ENCODE peak calls at places on chromosomes 3 and 15, in six cellular contexts. One of them, this sample, is unnamed.

GRCh38 chr3:72380193-72380592 is 468.1 kb downstream of the SHQ1 start:
- DNase-seq in neuronal stem cell: no peak
- DNase-seq in astrocyte: peak; percentile 30
- DNase-seq in upper lobe of right lung: no peak
- DNase-seq in adrenal gland: peak; percentile 8
- DNase-seq in GM23248: peak; percentile 82
- DNase-seq in this sample: no peak

GRCh38 chr15:73979636-73980035 is 12.5 kb downstream of the STOML1 start:
- DNase-seq in neuronal stem cell: no peak
- DNase-seq in astrocyte: no peak
- DNase-seq in upper lobe of right lung: no peak
- DNase-seq in adrenal gland: no peak
- DNase-seq in GM23248: no peak
- DNase-seq in this sample: no peak

GRCh38 chr15:73800662-73801345 is 47.7 kb upstream of the INSYN1 start:
- DNase-seq in neuronal stem cell: no peak
- DNase-seq in astrocyte: peak; percentile 93
- DNase-seq in upper lobe of right lung: no peak
- DNase-seq in adrenal gland: peak; percentile 24
- DNase-seq in GM23248: peak; percentile 95
- DNase-seq in this sample: peak; percentile 59

GRCh38 chr3:7875858-7876442 is 625.7 kb upstream of the LMCD1 start:
- DNase-seq in neuronal stem cell: no peak
- DNase-seq in astrocyte: peak; percentile 95
- DNase-seq in upper lobe of right lung: no peak
- DNase-seq in adrenal gland: peak; percentile 26
- DNase-seq in GM23248: no peak
- DNase-seq in this sample: no peak

GRCh38 chr3:33060609-33061337 is 36.2 kb downstream of the GLB1 start:
- DNase-seq in neuronal stem cell: no peak
- DNase-seq in astrocyte: no peak
- DNase-seq in upper lobe of right lung: no peak
- DNase-seq in adrenal gland: peak; percentile 8
- DNase-seq in GM23248: no peak
- DNase-seq in this sample: no peak

GRCh38 chr3:97823081-97823480 is 1.3 kb downstream of the CRYBG3 start:
- DNase-seq in neuronal stem cell: no peak
- DNase-seq in astrocyte: no peak
- DNase-seq in upper lobe of right lung: no peak
- DNase-seq in adrenal gland: no peak
- DNase-seq in GM23248: peak; percentile 40
- DNase-seq in this sample: no peak

GRCh38 chr15:31326729-31327673 is at the start of gene KLF13:
- DNase-seq in neuronal stem cell: no peak
- DNase-seq in astrocyte: no peak
- DNase-seq in upper lobe of right lung: peak; percentile 90
- DNase-seq in adrenal gland: peak; percentile 68
- DNase-seq in GM23248: peak; percentile 90
- DNase-seq in this sample: no peak

GRCh38 chr3:46662771-46663551 is 30.5 kb downstream of the ALS2CL start:
- DNase-seq in neuronal stem cell: no peak
- DNase-seq in astrocyte: peak; percentile 36
- DNase-seq in upper lobe of right lung: no peak
- DNase-seq in adrenal gland: peak; percentile 51
- DNase-seq in GM23248: peak; percentile 81
- DNase-seq in this sample: no peak

GRCh38 chr3:154217663-154218062 is 96.5 kb downstream of the ARHGEF26 start:
- DNase-seq in neuronal stem cell: peak; percentile 30
- DNase-seq in astrocyte: no peak
- DNase-seq in upper lobe of right lung: no peak
- DNase-seq in adrenal gland: no peak
- DNase-seq in GM23248: no peak
- DNase-seq in this sample: no peak

GRCh38 chr3:139472380-139473010 is 3.8 kb downstream of the RBP2 start:
- DNase-seq in neuronal stem cell: no peak
- DNase-seq in astrocyte: no peak
- DNase-seq in upper lobe of right lung: no peak
- DNase-seq in adrenal gland: peak; percentile 60
- DNase-seq in GM23248: peak; percentile 3
- DNase-seq in this sample: no peak

GRCh38 chr3:184168363-184169120 is 6.1 kb upstream of the AP2M1 start:
- DNase-seq in neuronal stem cell: no peak
- DNase-seq in astrocyte: peak; percentile 85
- DNase-seq in upper lobe of right lung: no peak
- DNase-seq in adrenal gland: no peak
- DNase-seq in GM23248: peak; percentile 90
- DNase-seq in this sample: no peak

GRCh38 chr15:72205273-72205672 is 7.7 kb upstream of the GRAMD2A start:
- DNase-seq in neuronal stem cell: no peak
- DNase-seq in astrocyte: no peak
- DNase-seq in upper lobe of right lung: no peak
- DNase-seq in adrenal gland: no peak
- DNase-seq in GM23248: no peak
- DNase-seq in this sample: no peak

GRCh38 chr3:61701019-61701418 is 139.6 kb downstream of the PTPRG start:
- DNase-seq in neuronal stem cell: no peak
- DNase-seq in astrocyte: no peak
- DNase-seq in upper lobe of right lung: no peak
- DNase-seq in adrenal gland: no peak
- DNase-seq in GM23248: no peak
- DNase-seq in this sample: no peak

GRCh38 chr3:39288300-39288808 is 8.5 kb upstream of the CX3CR1 start:
- DNase-seq in neuronal stem cell: peak; percentile 76
- DNase-seq in astrocyte: peak; percentile 73
- DNase-seq in upper lobe of right lung: peak; percentile 84
- DNase-seq in adrenal gland: peak; percentile 81
- DNase-seq in GM23248: peak; percentile 80
- DNase-seq in this sample: peak; percentile 46

GRCh38 chr3:86969500-86970189 is 21.3 kb downstream of the VGLL3 start:
- DNase-seq in neuronal stem cell: no peak
- DNase-seq in astrocyte: no peak
- DNase-seq in upper lobe of right lung: no peak
- DNase-seq in adrenal gland: peak; percentile 41
- DNase-seq in GM23248: peak; percentile 74
- DNase-seq in this sample: no peak

GRCh38 chr3:180633722-180634121 is 31.8 kb downstream of the TTC14 start:
- DNase-seq in neuronal stem cell: no peak
- DNase-seq in astrocyte: no peak
- DNase-seq in upper lobe of right lung: no peak
- DNase-seq in adrenal gland: no peak
- DNase-seq in GM23248: no peak
- DNase-seq in this sample: no peak

GRCh38 chr15:71647479-71647792 is 162.9 kb upstream of the NR2E3 start:
- DNase-seq in neuronal stem cell: no peak
- DNase-seq in astrocyte: no peak
- DNase-seq in upper lobe of right lung: no peak
- DNase-seq in adrenal gland: peak; percentile 22
- DNase-seq in GM23248: peak; percentile 55
- DNase-seq in this sample: no peak

GRCh38 chr15:39135989-39136388 is 444.9 kb upstream of the THBS1 start:
- DNase-seq in neuronal stem cell: no peak
- DNase-seq in astrocyte: peak; percentile 95
- DNase-seq in upper lobe of right lung: no peak
- DNase-seq in adrenal gland: no peak
- DNase-seq in GM23248: peak; percentile 94
- DNase-seq in this sample: peak; percentile 77

GRCh38 chr3:4656059-4656458 is 162.9 kb downstream of the ITPR1 start:
- DNase-seq in neuronal stem cell: peak; percentile 76
- DNase-seq in astrocyte: peak; percentile 60
- DNase-seq in upper lobe of right lung: peak; percentile 67
- DNase-seq in adrenal gland: peak; percentile 61
- DNase-seq in GM23248: peak; percentile 89
- DNase-seq in this sample: peak; percentile 44

GRCh38 chr3:63851287-63851686 is 12.3 kb downstream of the THOC7 start:
- DNase-seq in neuronal stem cell: no peak
- DNase-seq in astrocyte: no peak
- DNase-seq in upper lobe of right lung: no peak
- DNase-seq in adrenal gland: no peak
- DNase-seq in GM23248: no peak
- DNase-seq in this sample: no peak

GRCh38 chr3:118543823-118544222 is 490.8 kb downstream of the IGSF11 start:
- DNase-seq in neuronal stem cell: no peak
- DNase-seq in astrocyte: no peak
- DNase-seq in upper lobe of right lung: no peak
- DNase-seq in adrenal gland: no peak
- DNase-seq in GM23248: no peak
- DNase-seq in this sample: no peak
- H3K27ac ChIP-seq in neuronal stem cell: no peak overlapping the region
- H3K27ac ChIP-seq in astrocyte: no peak overlapping the region
- H3K27ac ChIP-seq in upper lobe of right lung: no peak overlapping the region
- H3K27ac ChIP-seq in adrenal gland: no peak overlapping the region
- H3K27ac ChIP-seq in GM23248: no peak overlapping the region
- H3K27ac ChIP-seq in this sample: no peak overlapping the region

GRCh38 chr3:174439621-174440349 is 419.3 kb upstream of the NAALADL2 start:
- DNase-seq in neuronal stem cell: no peak
- DNase-seq in astrocyte: peak; percentile 99
- DNase-seq in upper lobe of right lung: no peak
- DNase-seq in adrenal gland: peak; percentile 5
- DNase-seq in GM23248: peak; percentile 97
- DNase-seq in this sample: peak; percentile 98

GRCh38 chr3:174440741-174441587 is 418.2 kb upstream of the NAALADL2 start:
- DNase-seq in neuronal stem cell: peak; percentile 85
- DNase-seq in astrocyte: peak; percentile 85
- DNase-seq in upper lobe of right lung: peak; percentile 92
- DNase-seq in adrenal gland: peak; percentile 83
- DNase-seq in GM23248: peak; percentile 98
- DNase-seq in this sample: peak; percentile 79

GRCh38 chr3:174440350-174440716 is 418.8 kb upstream of the NAALADL2 start:
- DNase-seq in neuronal stem cell: no peak
- DNase-seq in astrocyte: peak; percentile 67
- DNase-seq in upper lobe of right lung: no peak
- DNase-seq in adrenal gland: peak; percentile 7
- DNase-seq in GM23248: peak; percentile 83
- DNase-seq in this sample: no peak

GRCh38 chr3:174436367-174436766 is 422.8 kb upstream of the NAALADL2 start:
- DNase-seq in neuronal stem cell: no peak
- DNase-seq in astrocyte: no peak
- DNase-seq in upper lobe of right lung: no peak
- DNase-seq in adrenal gland: no peak
- DNase-seq in GM23248: no peak
- DNase-seq in this sample: no peak

DNA sequence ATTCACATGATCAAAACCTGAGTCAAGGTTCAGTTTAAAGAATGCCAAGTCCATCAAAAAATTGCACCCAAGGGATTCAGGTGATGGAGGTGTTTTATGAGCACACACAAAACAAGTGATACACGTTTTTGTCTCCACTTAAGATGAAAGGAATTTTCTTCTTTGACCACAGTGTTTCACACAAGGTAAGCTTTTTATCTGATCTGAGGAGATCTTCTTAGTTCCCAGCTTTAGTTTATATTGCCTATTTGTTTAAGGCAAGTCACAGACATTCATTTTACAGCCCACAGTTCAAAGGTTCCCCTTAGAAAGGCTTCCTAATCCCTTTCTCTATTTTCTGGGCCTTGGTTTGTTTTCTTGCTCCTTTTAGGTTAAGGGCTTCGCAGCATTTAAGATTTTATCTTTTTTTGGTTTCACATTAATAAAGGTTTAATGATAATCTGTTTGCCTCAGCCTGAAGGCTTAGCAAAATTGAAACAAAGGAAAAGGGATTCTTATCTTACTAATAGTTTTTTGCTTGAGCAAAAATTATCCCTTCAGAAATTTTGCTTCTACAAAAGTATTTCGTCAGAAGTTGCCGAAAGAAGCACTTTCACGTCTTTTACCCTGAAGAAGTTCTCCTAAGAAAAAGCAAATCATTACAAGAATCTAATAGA is 420.5 kb upstream of the NAALADL2 start:
- DNase-seq in neuronal stem cell: no peak
- DNase-seq in astrocyte: no peak
- DNase-seq in upper lobe of right lung: no peak
- DNase-seq in adrenal gland: no peak
- DNase-seq in GM23248: peak; percentile 32
- DNase-seq in this sample: no peak
- H3K4me3 ChIP-seq in neuronal stem cell: no peak overlapping the region
- H3K4me3 ChIP-seq in astrocyte: peak overlapping the region; percentile 92
- H3K4me3 ChIP-seq in upper lobe of right lung: no peak overlapping the region
- H3K4me3 ChIP-seq in adrenal gland: no peak overlapping the region
- H3K4me3 ChIP-seq in GM23248: peak overlapping the region; percentile 89
- H3K4me3 ChIP-seq in this sample: peak overlapping the region; percentile 39

GRCh38 chr15:20357139-20358065 is 184.2 kb downstream of the GOLGA6L6 start:
- DNase-seq in neuronal stem cell: no peak
- DNase-seq in astrocyte: no peak
- DNase-seq in upper lobe of right lung: peak; percentile 76
- DNase-seq in adrenal gland: no peak
- DNase-seq in GM23248: no peak
- DNase-seq in this sample: no peak

GRCh38 chr15:20355256-20355868 is 186.2 kb downstream of the GOLGA6L6 start:
- DNase-seq in neuronal stem cell: no peak
- DNase-seq in astrocyte: no peak
- DNase-seq in upper lobe of right lung: peak; percentile 69
- DNase-seq in adrenal gland: no peak
- DNase-seq in GM23248: no peak
- DNase-seq in this sample: no peak

GRCh38 chr15:20358781-20359414 is 182.7 kb downstream of the GOLGA6L6 start:
- DNase-seq in neuronal stem cell: no peak
- DNase-seq in astrocyte: no peak
- DNase-seq in upper lobe of right lung: no peak
- DNase-seq in adrenal gland: no peak
- DNase-seq in GM23248: no peak
- DNase-seq in this sample: no peak

GRCh38 chr15:20358066-20358780 is 183.4 kb downstream of the GOLGA6L6 start:
- DNase-seq in neuronal stem cell: no peak
- DNase-seq in astrocyte: no peak
- DNase-seq in upper lobe of right lung: peak; percentile 77
- DNase-seq in adrenal gland: no peak
- DNase-seq in GM23248: no peak
- DNase-seq in this sample: no peak

DNA sequence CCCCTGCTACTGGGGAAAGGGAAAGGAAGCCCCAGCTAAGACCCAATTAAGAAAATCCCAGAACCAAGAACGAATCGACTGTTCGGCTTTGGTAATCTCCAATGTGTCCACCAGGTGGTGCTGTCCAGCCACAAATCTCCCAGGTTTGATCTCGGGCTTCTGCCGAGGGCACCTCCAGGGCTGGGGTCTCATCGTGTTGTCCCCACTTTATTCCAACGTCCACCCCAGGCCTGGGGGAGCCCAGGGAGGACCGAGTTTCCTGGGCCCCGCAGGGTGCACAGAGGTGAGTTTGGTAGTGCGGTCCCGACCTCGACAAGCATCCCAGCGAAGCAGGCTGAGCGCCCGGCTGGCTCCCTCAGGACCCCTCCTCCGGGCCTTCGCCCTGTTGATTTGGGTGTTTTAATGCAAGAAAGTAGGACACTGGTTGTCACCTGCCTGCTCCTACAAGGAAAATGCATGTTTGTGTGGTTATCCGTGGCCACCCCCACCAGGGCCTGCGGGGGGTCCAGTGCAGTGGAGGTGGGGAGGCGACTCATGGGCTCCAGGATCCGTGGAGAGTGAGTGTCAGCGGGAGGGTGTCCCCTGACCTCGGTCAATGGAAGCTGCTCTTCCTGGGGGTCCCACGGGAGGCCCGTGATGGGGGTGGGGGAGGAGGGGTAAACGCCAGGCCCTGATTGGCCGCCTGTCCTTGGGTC is 185.0 kb downstream of the GOLGA6L6 start:
- DNase-seq in neuronal stem cell: peak; percentile 35
- DNase-seq in astrocyte: no peak
- DNase-seq in upper lobe of right lung: peak; percentile 79
- DNase-seq in adrenal gland: peak; percentile 53
- DNase-seq in GM23248: peak; percentile 50
- DNase-seq in this sample: no peak
- H3K9me3 ChIP-seq in neuronal stem cell: peaks cover 20% of the 10 kb centered on the region
- H3K9me3 ChIP-seq in astrocyte: peaks cover 60% of the 10 kb centered on the region
- H3K9me3 ChIP-seq in upper lobe of right lung: no peaks in the 10 kb centered on the region
- H3K9me3 ChIP-seq in adrenal gland: no peaks in the 10 kb centered on the region
- H3K9me3 ChIP-seq in GM23248: no peaks in the 10 kb centered on the region
- H3K9me3 ChIP-seq in this sample: peaks cover 72% of the 10 kb centered on the region

GRCh38 chr3:19232566-19232965 is 84.3 kb downstream of the KCNH8 start:
- DNase-seq in neuronal stem cell: no peak
- DNase-seq in astrocyte: no peak
- DNase-seq in upper lobe of right lung: no peak
- DNase-seq in adrenal gland: no peak
- DNase-seq in GM23248: no peak
- DNase-seq in this sample: no peak
- H3K27ac ChIP-seq in neuronal stem cell: no peak overlapping the region
- H3K27ac ChIP-seq in astrocyte: no peak overlapping the region
- H3K27ac ChIP-seq in upper lobe of right lung: no peak overlapping the region
- H3K27ac ChIP-seq in adrenal gland: no peak overlapping the region
- H3K27ac ChIP-seq in GM23248: no peak overlapping the region
- H3K27ac ChIP-seq in this sample: no peak overlapping the region

This sample was measured in AG04450.